ENCODE peak calls at places on chromosomes 16 and 17, in eight cellular contexts. D is fibroblast of lung, S is endothelial cell of umbilical vein, F is neuronal stem cell, E is left ventricle myocardium inferior, N is heart right ventricle, R is A673, J is breast epithelium. W is an unnamed sample.

GRCh38 chr17:17579691-17580090 is 11.8 kb downstream of the PEMT start:
- DNase-seq in D (no peak), S (no peak), F (no peak), E (no peak), N (no peak), R (no peak), J (no peak), W (no peak)

GRCh38 chr17:44253021-44253420 is 14.9 kb downstream of the SLC4A1 start:
- DNase-seq in D (no peak), S (no peak), F (no peak), E (no peak), N (no peak), R (no peak), J (no peak), W (no peak)

GRCh38 chr16:81163671-81164070 is 67.5 kb upstream of the GCSH start:
- DNase-seq in D (no peak), S (no peak), F (no peak), E (no peak), N (no peak), R (no peak), J (no peak), W (no peak)

GRCh38 chr17:11986939-11987329 is 10.3 kb downstream of the ZNF18 start:
- DNase-seq in D (peak), S (peak), F (peak), E (no peak), N (peak), R (peak), J (no peak), W (no peak)

GRCh38 chr16:12276631-12277030 is 300.1 kb downstream of the SNX29 start:
- DNase-seq in D (no peak), S (no peak), F (no peak), E (no peak), N (no peak), R (no peak), J (no peak), W (no peak)

GRCh38 chr16:66695474-66695934 is 1.0 kb downstream of the CMTM4 start:
- DNase-seq in D (no peak), S (no peak), F (no peak), E (no peak), N (no peak), R (no peak), J (peak), W (no peak)

GRCh38 chr16:30526823-30527634 is 663 bp upstream of the ZNF768 start:
- DNase-seq in D (peak), S (peak), F (peak), E (peak), N (peak), R (peak), J (peak), W (peak)

GRCh38 chr16:30927789-30928378 is 4.5 kb downstream of the FBXL19 start:
- DNase-seq in D (peak), S (peak), F (peak), E (no peak), N (peak), R (peak), J (peak), W (no peak)

GRCh38 chr17:39968731-39969130 is 5.9 kb downstream of the GSDMA start:
- DNase-seq in D (no peak), S (no peak), F (no peak), E (no peak), N (no peak), R (no peak), J (no peak), W (no peak)

GRCh38 chr16:84606081-84606875 is 11.6 kb downstream of the COTL1 start:
- DNase-seq in D (no peak), S (no peak), F (no peak), E (no peak), N (no peak), R (no peak), J (no peak), W (no peak)

GRCh38 chr17:75571197-75571884 is 16.3 kb upstream of the MYO15B start:
- DNase-seq in D (no peak), S (peak), F (no peak), E (no peak), N (peak), R (no peak), J (no peak), W (no peak)

GRCh38 chr17:52895272-52895671 is 736.8 kb upstream of the CA10 start:
- DNase-seq in D (no peak), S (no peak), F (no peak), E (no peak), N (no peak), R (no peak), J (no peak), W (no peak)

GRCh38 chr17:39082482-39082881 is 69.0 kb downstream of the PLXDC1 start:
- DNase-seq in D (peak), S (peak), F (no peak), E (no peak), N (peak), R (peak), J (no peak), W (no peak)

GRCh38 chr16:88292007-88292940 is 90.5 kb upstream of the ZNF469 start:
- DNase-seq in D (no peak), S (no peak), F (no peak), E (peak), N (no peak), R (no peak), J (no peak), W (peak)

GRCh38 chr16:49148410-49148809 is 133.2 kb downstream of the CBLN1 start:
- DNase-seq in D (no peak), S (no peak), F (no peak), E (no peak), N (no peak), R (no peak), J (no peak), W (no peak)

GRCh38 chr17:16085066-16085699 is 85.6 kb downstream of the TTC19 start:
- DNase-seq in D (peak), S (peak), F (no peak), E (no peak), N (no peak), R (no peak), J (no peak), W (no peak)

GRCh38 chr16:20763461-20764232 is at the start of gene ACSM3:
- DNase-seq in D (peak), S (peak), F (peak), E (no peak), N (peak), R (peak), J (peak), W (no peak)

GRCh38 chr17:1998426-1998784 is 26.7 kb downstream of the RTN4RL1 start:
- DNase-seq in D (no peak), S (no peak), F (no peak), E (no peak), N (no peak), R (no peak), J (no peak), W (no peak)

GRCh38 chr17:35587074-35587961 is at the start of gene AP2B1:
- DNase-seq in D (peak), S (peak), F (peak), E (peak), N (peak), R (peak), J (peak), W (peak)

GRCh38 chr17:35586569-35587073 is 501 bp upstream of the AP2B1 start:
- DNase-seq in D (no peak), S (no peak), F (no peak), E (no peak), N (no peak), R (no peak), J (no peak), W (no peak)

GRCh38 chr17:35588196-35588920 is 1.2 kb downstream of the AP2B1 start:
- DNase-seq in D (peak), S (peak), F (no peak), E (no peak), N (no peak), R (no peak), J (no peak), W (no peak)

GRCh38 chr17:35596072-35596471 is 8.9 kb downstream of the AP2B1 start:
- DNase-seq in D (no peak), S (no peak), F (no peak), E (no peak), N (no peak), R (no peak), J (no peak), W (no peak)

GRCh38 chr17:35590249-35590824 is 3.2 kb downstream of the AP2B1 start:
- DNase-seq in D (no peak), S (no peak), F (no peak), E (no peak), N (no peak), R (no peak), J (no peak), W (no peak)
- H3K27ac ChIP-seq in D (no peak), S (no peak), F (no peak), E (no peak), N (no peak), R (no peak), J (peak), W (no peak)

GRCh38 chr17:79075861-79076406 is 1.3 kb downstream of the ENGASE start:
- DNase-seq in D (no peak), S (no peak), F (no peak), E (no peak), N (no peak), R (no peak), J (no peak), W (no peak)

GRCh38 chr17:79077587-79077986 is 3.0 kb downstream of the ENGASE start:
- DNase-seq in D (no peak), S (no peak), F (no peak), E (no peak), N (no peak), R (no peak), J (no peak), W (no peak)

GRCh38 chr17:79073706-79074088 is 927 bp upstream of the ENGASE start:
- DNase-seq in D (no peak), S (no peak), F (no peak), E (no peak), N (no peak), R (no peak), J (no peak), W (no peak)

GRCh38 chr17:79074650-79075432 is at the start of gene ENGASE:
- DNase-seq in D (peak), S (peak), F (peak), E (peak), N (peak), R (peak), J (peak), W (peak)

GRCh38 chr17:79075433-79075805 is 795 bp downstream of the ENGASE start:
- DNase-seq in D (no peak), S (peak), F (no peak), E (no peak), N (no peak), R (no peak), J (no peak), W (no peak)
- H3K27ac ChIP-seq in D (peak), S (no peak), F (no peak), E (peak), N (peak), R (peak), J (peak), W (peak)

DNA sequence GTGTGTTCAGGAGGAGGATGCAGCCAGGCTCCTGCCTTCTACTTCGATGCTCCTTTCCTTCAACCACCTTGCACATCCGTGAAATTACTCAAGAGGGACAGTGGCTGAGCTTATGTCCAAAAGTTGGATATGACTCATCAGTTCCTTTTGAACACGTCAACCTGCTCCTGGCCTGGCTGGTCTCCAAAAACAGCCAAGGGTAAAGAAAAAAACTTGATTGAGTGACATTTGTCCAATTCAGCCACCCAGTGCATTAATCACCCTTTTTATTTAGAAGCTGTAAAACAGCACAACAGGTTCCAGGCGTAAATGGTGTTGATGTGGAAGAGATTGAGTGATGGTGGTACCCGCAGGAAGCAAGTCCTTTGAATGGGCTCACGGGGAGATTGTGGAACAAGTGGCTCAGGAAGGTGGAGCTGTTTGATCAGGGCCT is 173.5 kb upstream of the CACNG5 start:
- DNase-seq in D (peak), S (peak), F (no peak), E (no peak), N (no peak), R (peak), J (peak), W (peak)
- H3K27ac ChIP-seq in D (no peak), S (peak), F (no peak), E (no peak), N (no peak), R (no peak), J (peak), W (no peak)

DNA sequence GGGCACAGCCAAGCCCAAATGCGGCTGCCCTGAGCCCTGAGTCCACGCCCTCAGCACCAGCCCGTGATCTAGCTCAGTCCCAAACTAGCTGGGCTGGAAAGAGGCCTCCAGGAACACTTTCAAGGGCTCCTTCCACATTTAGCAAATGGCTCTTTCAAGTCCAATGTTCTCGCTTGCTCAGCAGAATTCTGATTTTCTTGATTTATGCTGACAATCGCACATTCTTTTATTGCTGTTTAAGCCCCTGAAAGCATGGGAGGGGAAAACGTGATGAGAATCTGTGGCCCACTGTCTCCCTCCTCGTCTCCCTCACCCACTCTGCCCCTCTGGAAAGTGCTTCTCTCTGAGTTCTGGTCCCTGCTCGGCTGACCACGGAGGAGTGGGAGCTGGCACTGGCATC is 293.8 kb downstream of the FOXL1 start:
- DNase-seq in D (no peak), S (no peak), F (no peak), E (no peak), N (no peak), R (no peak), J (no peak), W (no peak)
- H3K27ac ChIP-seq in D (no peak), S (no peak), F (no peak), E (no peak), N (no peak), R (no peak), J (no peak), W (no peak)

GRCh38 chr17:28675485-28675884 is 13.5 kb downstream of the SUPT6H start:
- DNase-seq in D (no peak), S (no peak), F (no peak), E (no peak), N (no peak), R (no peak), J (no peak), W (no peak)

DNA sequence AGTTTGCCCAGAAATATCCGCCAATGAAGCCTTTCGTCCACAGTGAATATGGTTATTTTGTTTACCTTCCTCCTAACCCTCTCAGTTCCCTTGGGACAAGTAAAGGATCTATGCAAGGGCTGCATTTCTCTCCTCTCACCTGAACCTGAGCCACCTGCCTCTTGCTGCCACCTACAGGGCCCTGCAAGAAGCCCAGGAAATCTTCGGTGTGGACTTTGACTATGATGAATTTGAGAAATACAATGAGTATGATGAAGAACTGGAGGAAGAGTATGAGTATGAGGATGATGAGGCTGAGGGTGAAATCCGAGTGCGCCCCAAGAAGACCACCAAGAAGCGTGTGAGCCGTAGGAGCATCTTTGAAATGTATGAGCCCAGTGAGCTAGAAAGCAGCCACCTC is 14.0 kb downstream of the SUPT6H start:
- DNase-seq in D (no peak), S (no peak), F (no peak), E (no peak), N (no peak), R (no peak), J (no peak), W (no peak)
- H3K27ac ChIP-seq in D (no peak), S (no peak), F (no peak), E (no peak), N (no peak), R (no peak), J (no peak), W (no peak)

DNA sequence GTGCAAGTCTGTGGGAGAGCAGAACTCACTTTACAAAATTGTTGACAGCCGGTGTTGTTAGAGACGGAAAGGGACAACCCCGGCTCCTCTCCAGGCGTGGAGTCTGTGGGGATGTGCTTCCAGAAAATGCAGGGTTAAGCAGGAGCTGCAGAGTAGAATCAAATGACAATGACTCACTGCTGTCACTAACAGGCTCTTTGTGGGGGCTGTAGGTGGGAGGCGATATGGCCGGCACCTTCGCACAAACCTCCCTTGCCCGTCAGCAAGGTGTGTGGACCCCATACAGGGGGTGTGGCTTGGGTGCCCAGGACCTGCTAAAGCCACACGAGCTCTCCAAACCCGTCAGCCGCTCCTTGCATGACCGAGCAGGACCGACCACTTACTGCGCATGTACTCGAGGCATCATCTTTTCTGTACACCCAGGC is 5.8 kb downstream of the PDK2 start:
- DNase-seq in D (no peak), S (no peak), F (no peak), E (no peak), N (no peak), R (no peak), J (no peak), W (no peak)
- H3K27ac ChIP-seq in D (no peak), S (no peak), F (peak), E (peak), N (peak), R (no peak), J (no peak), W (peak)

DNA sequence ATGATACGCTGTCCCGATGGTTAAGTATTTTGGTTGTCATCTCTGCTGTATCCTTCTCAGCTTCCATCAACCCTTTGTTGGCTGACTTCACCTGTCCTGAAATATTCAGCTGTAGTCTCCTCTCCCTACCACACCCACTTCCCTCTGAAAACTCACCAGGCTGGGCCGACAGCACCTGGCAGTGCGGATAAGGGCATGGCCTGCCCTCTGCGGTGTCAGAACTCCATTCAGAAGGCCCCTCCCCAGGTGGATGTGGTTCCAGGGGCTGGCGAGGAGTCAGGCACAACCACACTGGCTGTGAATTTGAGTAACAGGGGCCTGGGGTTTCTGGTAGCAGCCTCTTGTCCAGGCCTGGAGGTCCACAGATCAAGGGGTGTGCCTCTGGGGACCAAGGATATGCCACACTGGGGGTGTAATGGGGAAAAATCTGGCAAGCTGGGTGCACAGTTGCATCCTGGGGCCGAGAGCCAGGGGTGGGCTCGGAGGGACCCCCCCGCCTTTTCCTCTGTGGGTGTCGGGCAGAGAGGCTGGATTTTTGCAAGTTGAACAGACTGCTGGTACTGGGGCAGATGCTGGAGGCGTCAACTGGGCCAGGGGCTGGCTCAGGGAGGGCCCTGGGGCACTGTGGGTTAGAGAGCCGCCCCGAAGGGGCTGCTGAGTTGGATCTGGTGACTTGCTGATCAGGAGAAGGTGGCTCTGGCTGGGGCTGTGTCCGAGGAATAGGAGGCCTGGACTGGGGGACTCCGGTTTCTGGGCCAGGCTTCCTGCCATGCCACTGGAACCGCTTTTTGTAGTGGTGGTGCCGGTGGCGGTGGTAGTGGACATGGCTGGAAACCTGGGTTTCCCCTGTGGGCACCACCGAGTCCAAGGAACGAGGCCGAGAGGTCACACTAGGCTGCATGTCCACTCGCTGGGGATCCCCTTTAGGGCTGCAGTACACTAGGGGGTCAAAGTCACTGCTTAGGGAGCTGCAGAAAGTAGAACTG is 5.6 kb upstream of the SUPT4H1 start:
- DNase-seq in D (no peak), S (no peak), F (no peak), E (no peak), N (no peak), R (no peak), J (no peak), W (no peak)
- H3K27ac ChIP-seq in D (no peak), S (no peak), F (no peak), E (no peak), N (no peak), R (no peak), J (no peak), W (no peak)

GRCh38 chr17:63696381-63696961 is 3.5 kb downstream of the LIMD2 start:
- DNase-seq in D (peak), S (peak), F (peak), E (no peak), N (no peak), R (peak), J (no peak), W (no peak)
- H3K27ac ChIP-seq in D (no peak), S (no peak), F (no peak), E (peak), N (no peak), R (no peak), J (peak), W (peak)

GRCh38 chr17:4508207-4508606 is 9.5 kb downstream of the SPNS2 start:
- DNase-seq in D (no peak), S (no peak), F (no peak), E (no peak), N (no peak), R (no peak), J (no peak), W (no peak)
- H3K27ac ChIP-seq in D (no peak), S (no peak), F (no peak), E (peak), N (peak), R (no peak), J (peak), W (no peak)

GRCh38 chr16:86575095-86575685 is 3.2 kb upstream of the FOXL1 start:
- DNase-seq in D (no peak), S (no peak), F (no peak), E (no peak), N (no peak), R (no peak), J (no peak), W (no peak)
- H3K27ac ChIP-seq in D (peak), S (peak), F (no peak), E (peak), N (peak), R (no peak), J (peak), W (no peak)